ENCODE peak calls at places on chromosomes 12 and 14, in ten cellular contexts. T, S, N, P, Q, E, U, K, M and B are unnamed samples.

GRCh38 chr14:80624581-80624980 is 317.0 kb downstream of the CEP128 start:
- DNase-seq in P (no peak), U (peak), N (no peak), S (no peak), M (no peak), K (no peak), Q (no peak), E (no peak), T (no peak), B (no peak)

GRCh38 chr14:68392393-68393085 is 400.3 kb downstream of the ZFP36L1 start:
- DNase-seq in T (peak), M (no peak), U (peak), E (peak), N (no peak), K (no peak), P (no peak), Q (peak), S (peak), B (peak)

GRCh38 chr14:36069535-36069900 is 107.0 kb downstream of the PTCSC3 start:
- DNase-seq in U (peak), E (no peak), M (no peak), N (no peak), T (no peak), S (no peak), P (peak), K (peak), Q (peak), B (no peak)

GRCh38 chr14:105838591-105839424 is 312.4 kb downstream of the TMEM121 start:
- DNase-seq in N (no peak), Q (no peak), E (no peak), S (no peak), P (no peak), U (no peak), M (no peak), K (no peak), T (no peak), B (peak)

GRCh38 chr14:80426686-80427085 is 215.4 kb upstream of the DIO2 start:
- DNase-seq in N (no peak), Q (no peak), E (no peak), U (peak), S (no peak), M (no peak), P (peak), T (no peak), K (peak), B (no peak)

GRCh38 chr12:106281056-106281782 is 21.3 kb upstream of the TCP11L2 start:
- DNase-seq in M (no peak), S (no peak), K (no peak), T (no peak), Q (no peak), N (no peak), E (no peak), P (no peak), U (no peak), B (no peak)

GRCh38 chr12:116529048-116529447 is 30.1 kb upstream of the MAP1LC3B2 start:
- DNase-seq in E (peak), N (no peak), S (no peak), P (no peak), T (peak), K (peak), Q (no peak), M (no peak), U (no peak), B (no peak)

GRCh38 chr12:52059582-52060497 is 8.6 kb downstream of the NR4A1 start:
- DNase-seq in K (peak), U (no peak), T (no peak), P (peak), M (no peak), Q (no peak), S (no peak), E (no peak), N (no peak), B (no peak)

GRCh38 chr12:109763201-109763841 is 49.7 kb downstream of the FAM222A start:
- DNase-seq in T (no peak), Q (peak), S (no peak), M (no peak), N (no peak), E (no peak), U (peak), K (peak), P (peak), B (peak)

GRCh38 chr14:42779024-42779423 is 1172.3 kb downstream of the LRFN5 start:
- DNase-seq in S (no peak), E (no peak), K (peak), Q (no peak), T (no peak), U (peak), M (no peak), P (peak), N (no peak), B (no peak)

GRCh38 chr12:52903285-52903854 is 1.5 kb downstream of the KRT8 start:
- DNase-seq in Q (peak), S (peak), E (peak), U (peak), K (peak), N (peak), T (peak), P (no peak), M (no peak), B (peak)

GRCh38 chr12:111154180-111154579 is 214.7 kb downstream of the PHETA1 start:
- DNase-seq in P (no peak), E (no peak), M (no peak), U (peak), Q (no peak), T (no peak), N (no peak), S (no peak), K (no peak), B (no peak)

GRCh38 chr12:78181544-78182162 is 351.0 kb downstream of the NAV3 start:
- DNase-seq in K (peak), Q (no peak), P (peak), E (no peak), N (no peak), T (no peak), M (no peak), U (peak), S (no peak), B (no peak)

GRCh38 chr12:131053567-131053966 is 99.9 kb downstream of the ADGRD1 start:
- DNase-seq in N (no peak), P (no peak), K (no peak), M (no peak), S (no peak), T (no peak), U (no peak), E (no peak), Q (no peak), B (no peak)

GRCh38 chr12:130850418-130851021 is 11.5 kb upstream of the STX2 start:
- DNase-seq in N (no peak), K (no peak), P (no peak), S (no peak), E (no peak), U (no peak), Q (no peak), M (no peak), T (no peak), B (no peak)

GRCh38 chr12:54210400-54210790 is 21.6 kb upstream of the SMUG1 start:
- DNase-seq in S (no peak), K (no peak), T (no peak), M (no peak), P (no peak), E (no peak), Q (no peak), N (no peak), U (no peak), B (no peak)

GRCh38 chr14:21014761-21015190 is 10.1 kb downstream of the NDRG2 start:
- DNase-seq in Q (peak), N (peak), K (peak), P (peak), M (peak), S (peak), U (peak), E (peak), T (peak), B (peak)

GRCh38 chr14:75363570-75364227 is 64.1 kb upstream of the JDP2 start:
- DNase-seq in P (no peak), U (no peak), N (no peak), S (no peak), E (no peak), K (no peak), T (no peak), Q (no peak), M (no peak), B (no peak)

GRCh38 chr14:104345316-104346111 is 207.1 kb downstream of the KIF26A start:
- DNase-seq in S (no peak), K (no peak), Q (peak), E (no peak), P (no peak), T (no peak), M (no peak), U (no peak), N (no peak), B (no peak)

GRCh38 chr12:74431821-74432220 is 105.8 kb upstream of the ATXN7L3B start:
- DNase-seq in U (no peak), K (no peak), P (peak), E (no peak), N (no peak), T (no peak), S (no peak), M (no peak), Q (no peak), B (no peak)

GRCh38 chr14:106058342-106058741 is 532.0 kb downstream of the TMEM121 start:
- DNase-seq in M (no peak), N (no peak), K (no peak), S (no peak), P (no peak), T (no peak), Q (no peak), U (no peak), E (no peak), B (no peak)

GRCh38 chr12:47990351-47991105 is 13.7 kb downstream of the COL2A1 start:
- DNase-seq in Q (no peak), N (no peak), U (peak), K (no peak), P (no peak), E (no peak), T (no peak), S (no peak), M (peak), B (no peak)

GRCh38 chr12:89707992-89708792 is 446 bp downstream of the ATP2B1 start:
- DNase-seq in T (peak), N (peak), Q (peak), K (peak), M (no peak), S (peak), E (peak), P (no peak), U (peak), B (peak)

GRCh38 chr14:85533821-85534271 is 3.9 kb downstream of the FLRT2 start:
- DNase-seq in K (peak), S (no peak), T (peak), P (no peak), Q (no peak), N (no peak), E (no peak), U (peak), M (no peak), B (no peak)

GRCh38 chr12:14955876-14956811 is 5.3 kb downstream of the ARHGDIB start:
- DNase-seq in K (no peak), P (no peak), T (no peak), Q (no peak), N (no peak), M (no peak), U (no peak), S (no peak), E (no peak), B (peak)

GRCh38 chr14:67423424-67423823 is 11.5 kb upstream of the PLEK2 start:
- DNase-seq in T (no peak), P (no peak), Q (no peak), K (no peak), E (no peak), N (no peak), U (no peak), M (no peak), S (no peak), B (no peak)

GRCh38 chr14:101809671-101810514 is 48.4 kb downstream of the PPP2R5C start:
- DNase-seq in K (peak), U (peak), M (peak), E (peak), S (peak), T (peak), Q (peak), P (peak), N (peak), B (peak)

GRCh38 chr12:30996255-30996654 is 69.7 kb downstream of the TSPAN11 start:
- DNase-seq in T (no peak), E (no peak), S (no peak), K (peak), Q (no peak), N (no peak), P (no peak), M (no peak), U (peak), B (no peak)

GRCh38 chr12:105428793-105429192 is 98.3 kb downstream of the C12orf75 start:
- DNase-seq in T (no peak), E (no peak), P (peak), N (no peak), K (no peak), U (no peak), M (no peak), S (no peak), Q (no peak), B (no peak)

GRCh38 chr12:69687390-69687789 is 11.7 kb downstream of the BEST3 start:
- DNase-seq in U (peak), Q (no peak), P (no peak), E (no peak), N (no peak), K (no peak), S (no peak), T (no peak), M (no peak), B (no peak)

GRCh38 chr12:72346331-72346944 is 74.3 kb downstream of the TRHDE start:
- DNase-seq in K (peak), P (peak), T (peak), N (no peak), E (no peak), U (peak), Q (peak), M (no peak), S (no peak), B (no peak)

GRCh38 chr12:87661770-87662402 is 367.3 kb downstream of the C12orf50 start:
- DNase-seq in T (no peak), E (no peak), Q (no peak), N (no peak), P (peak), S (no peak), K (no peak), U (no peak), M (no peak), B (no peak)

GRCh38 chr12:52208424-52209165 is 16.8 kb upstream of the KRT80 start:
- DNase-seq in N (no peak), E (no peak), S (no peak), U (no peak), K (no peak), P (peak), T (peak), Q (no peak), M (no peak), B (peak)

GRCh38 chr14:44833376-44833775 is 128.4 kb downstream of the KLHL28 start:
- DNase-seq in K (peak), Q (no peak), T (no peak), U (peak), N (no peak), M (no peak), E (no peak), S (no peak), P (peak), B (no peak)

GRCh38 chr12:71664411-71665108 is 459 bp downstream of the THAP2 start:
- DNase-seq in K (no peak), M (no peak), P (peak), T (no peak), N (no peak), Q (no peak), E (no peak), U (peak), S (no peak), B (no peak)

GRCh38 chr12:60209933-60210332 is 614.1 kb downstream of the SLC16A7 start:
- DNase-seq in S (no peak), P (peak), K (no peak), T (no peak), Q (no peak), U (no peak), N (no peak), M (no peak), E (no peak), B (no peak)

GRCh38 chr14:34025325-34026017 is 74.6 kb upstream of the EGLN3 start:
- DNase-seq in M (no peak), E (no peak), N (no peak), K (no peak), P (no peak), T (no peak), U (no peak), S (no peak), Q (no peak), B (no peak)
- TF ChIP-seq CTCF in M (no peak), E (no peak), N (no peak), K (no peak), P (no peak), T (no peak), U (no peak), S (no peak), Q (no peak), B (no peak)

GRCh38 chr14:56844603-56845002 is 34.3 kb upstream of the OTX2 start:
- DNase-seq in E (no peak), P (no peak), K (no peak), U (no peak), M (no peak), N (no peak), Q (no peak), S (no peak), T (no peak), B (no peak)
- TF ChIP-seq CTCF in E (no peak), P (no peak), K (no peak), U (no peak), M (no peak), N (no peak), Q (no peak), S (no peak), T (no peak), B (no peak)

DNA sequence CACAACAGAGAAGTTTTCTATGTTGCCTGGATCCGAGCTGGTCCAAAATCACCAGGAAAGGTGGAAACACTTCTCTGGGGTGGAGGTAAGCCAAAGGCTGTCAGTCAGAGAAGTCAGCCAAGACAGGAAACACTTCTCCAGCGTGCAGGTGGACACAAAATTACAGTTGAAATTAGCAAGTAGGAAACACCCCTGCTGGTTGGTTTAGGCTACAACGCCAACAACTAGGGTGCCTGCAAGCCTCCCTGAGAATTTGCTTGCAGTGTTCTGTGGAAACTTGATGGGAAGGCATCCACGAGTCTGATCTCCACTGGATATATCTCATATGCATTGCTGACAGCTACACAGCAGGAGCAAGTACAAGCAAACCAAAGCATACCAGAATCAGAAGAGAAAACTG is 600.5 kb downstream of the RERGL start:
- DNase-seq in N (no peak), P (no peak), U (no peak), K (no peak), Q (no peak), T (no peak), M (no peak), E (no peak), S (no peak), B (no peak)
- TF ChIP-seq CTCF in N (no peak), P (no peak), U (no peak), K (no peak), Q (no peak), T (no peak), M (no peak), E (no peak), S (no peak), B (no peak)

DNA sequence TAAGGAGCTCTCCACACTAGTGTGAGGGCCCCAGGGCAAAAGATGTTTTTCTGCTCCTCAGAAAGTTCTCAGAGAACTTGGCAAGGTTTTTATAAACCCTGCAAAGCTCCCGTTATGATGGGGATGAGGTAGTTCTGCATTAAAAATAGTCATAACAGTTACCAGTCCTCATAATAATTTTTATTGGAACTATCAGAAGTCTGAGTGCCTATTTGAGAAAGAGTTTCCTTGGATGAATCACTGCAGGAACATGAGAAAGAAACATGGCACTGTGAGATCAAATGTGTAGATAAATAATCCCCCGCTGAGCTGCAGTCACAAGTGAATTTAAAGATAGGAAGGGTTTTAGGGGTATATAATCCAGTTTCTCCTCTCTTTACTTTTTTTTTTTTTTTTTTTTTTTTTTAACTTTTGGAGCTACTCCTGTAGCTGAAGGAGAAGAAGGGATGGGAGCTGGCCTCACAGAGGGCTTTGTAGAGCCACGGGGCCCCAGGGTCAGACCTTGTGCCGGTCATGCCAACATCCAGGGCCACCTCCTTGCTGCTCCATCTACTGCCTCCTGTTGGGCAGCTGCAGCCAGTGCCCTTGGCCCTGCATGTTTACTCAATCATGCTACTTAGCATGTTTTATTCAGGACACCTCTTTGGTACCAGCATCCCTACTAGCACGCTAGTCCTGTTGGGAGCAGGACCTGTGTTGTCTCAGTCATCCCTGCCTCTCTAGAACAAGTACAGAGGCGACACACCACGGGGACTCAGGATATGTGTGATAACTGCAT is 39.5 kb downstream of the EVL start:
- DNase-seq in T (no peak), S (no peak), P (peak), M (no peak), E (no peak), U (peak), K (peak), Q (no peak), N (no peak), B (no peak)
- TF ChIP-seq CTCF in T (no peak), S (no peak), P (no peak), M (peak), E (no peak), U (peak), K (peak), Q (no peak), N (no peak), B (no peak)

GRCh38 chr12:57234233-57234570 is 4.7 kb downstream of the SHMT2 start:
- DNase-seq in S (no peak), M (no peak), U (no peak), N (no peak), T (no peak), K (no peak), Q (no peak), P (no peak), E (no peak), B (no peak)

GRCh38 chr12:57230381-57231155 is 1.1 kb downstream of the SHMT2 start:
- DNase-seq in K (no peak), U (no peak), S (no peak), T (no peak), Q (no peak), N (no peak), E (no peak), P (no peak), M (no peak), B (no peak)

GRCh38 chr12:57231276-57232021 is 1.9 kb downstream of the SHMT2 start:
- DNase-seq in U (no peak), Q (no peak), E (no peak), P (no peak), M (no peak), N (no peak), K (no peak), T (no peak), S (no peak), B (no peak)

GRCh38 chr12:57233357-57234232 is 4.1 kb downstream of the SHMT2 start:
- DNase-seq in K (peak), M (no peak), P (no peak), S (no peak), Q (no peak), T (no peak), N (no peak), E (no peak), U (peak), B (no peak)

GRCh38 chr12:57232156-57232756 is 2.7 kb downstream of the SHMT2 start:
- DNase-seq in M (no peak), U (no peak), P (no peak), E (no peak), T (no peak), Q (no peak), K (no peak), S (no peak), N (no peak), B (no peak)
- TF ChIP-seq CTCF in M (no peak), U (no peak), P (no peak), E (no peak), T (no peak), Q (no peak), K (no peak), S (no peak), N (no peak), B (no peak)

DNA sequence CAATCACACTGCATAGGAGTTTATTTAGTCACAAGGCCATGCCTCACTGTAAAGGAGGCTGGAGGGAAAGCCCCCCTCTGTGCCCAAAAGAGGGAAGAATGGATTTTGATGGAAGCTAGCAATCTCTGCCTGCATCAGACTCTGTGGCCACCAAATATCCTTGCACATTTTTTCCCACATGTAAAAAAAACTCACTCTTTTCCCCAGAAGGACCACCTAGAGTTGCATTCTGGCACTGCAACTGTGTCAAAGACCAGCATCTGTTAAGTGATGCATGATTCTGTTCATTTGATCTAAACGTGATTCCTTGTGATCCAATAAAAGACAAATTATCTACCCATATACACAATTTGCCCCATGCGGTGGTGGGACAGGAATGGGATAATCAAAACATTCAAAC is 8.0 kb downstream of the RHOJ start:
- DNase-seq in P (no peak), E (no peak), Q (no peak), K (no peak), T (no peak), S (no peak), N (no peak), M (no peak), U (no peak), B (no peak)
- TF ChIP-seq CTCF in P (no peak), E (no peak), Q (no peak), K (no peak), T (no peak), S (no peak), N (no peak), M (no peak), U (peak), B (no peak)